ENCODE peak calls at places on chromosome 20, in seven cellular contexts. C is A549, X is HCT116, U is HepG2, R is K562, J is GM12878, H is SK-N-SH. I is an unnamed sample.
A peak's percentile ranks its signal among the peaks of the same experiment; 100 is the strongest.

GRCh38 chr20:11195169-11195568 is 521.4 kb upstream of the JAG1 start:
- DNase-seq in U (no peak), H (no peak), J (no peak), X (no peak), C (no peak), R (no peak), I (no peak)

GRCh38 chr20:50625986-50626677 is 65.2 kb downstream of the RIPOR3 start:
- DNase-seq in H (peak; percentile 64), U (peak; percentile 75), C (peak; percentile 67), R (peak; percentile 72), X (peak; percentile 36), J (no peak), I (peak; percentile 95)

GRCh38 chr20:371755-372542 is 8.6 kb upstream of the TRIB3 start:
- DNase-seq in J (no peak), U (peak; percentile 99), X (peak; percentile 83), H (no peak), R (peak; percentile 79), C (peak; percentile 84), I (no peak)

GRCh38 chr20:50269111-50270033 is 78.7 kb downstream of the CEBPB start:
- DNase-seq in C (no peak), H (no peak), R (no peak), J (no peak), U (no peak), X (no peak), I (no peak)

GRCh38 chr20:35648836-35649235 is 15.9 kb downstream of the CPNE1 start:
- DNase-seq in J (no peak), H (no peak), X (no peak), R (no peak), C (no peak), U (no peak), I (no peak)

GRCh38 chr20:17343631-17344447 is 117.0 kb downstream of the PCSK2 start:
- DNase-seq in C (no peak), X (no peak), R (no peak), H (no peak), J (no peak), U (no peak), I (no peak)

GRCh38 chr20:8709627-8710026 is 359.3 kb upstream of the PLCB4 start:
- DNase-seq in X (no peak), U (no peak), H (no peak), C (no peak), J (no peak), R (no peak), I (no peak)

GRCh38 chr20:59813948-59814834 is 119.2 kb downstream of the SYCP2 start:
- DNase-seq in U (no peak), H (no peak), R (no peak), X (no peak), C (no peak), J (no peak), I (no peak)

GRCh38 chr20:23155141-23155590 is 69.0 kb upstream of the CD93 start:
- DNase-seq in C (no peak), U (no peak), R (no peak), X (no peak), J (no peak), H (no peak), I (no peak)

GRCh38 chr20:1324598-1325172 is 4.3 kb downstream of the SDCBP2 start:
- DNase-seq in J (no peak), X (no peak), H (no peak), U (no peak), C (peak; percentile 64), R (no peak), I (no peak)

GRCh38 chr20:45993197-45993951 is 15.3 kb upstream of the MMP9 start:
- DNase-seq in C (peak; percentile 88), X (peak; percentile 57), J (no peak), R (no peak), U (peak; percentile 56), H (peak; percentile 40), I (peak; percentile 28)

GRCh38 chr20:33858666-33859065 is 47.5 kb downstream of the CHMP4B start:
- DNase-seq in C (no peak), R (no peak), J (no peak), U (no peak), H (no peak), X (no peak), I (no peak)

GRCh38 chr20:50592282-50593004 is 82.3 kb downstream of the PTPN1 start:
- DNase-seq in J (no peak), U (no peak), C (no peak), X (no peak), H (no peak), R (no peak), I (no peak)

GRCh38 chr20:20406306-20406705 is 38.4 kb downstream of the INSM1 start:
- DNase-seq in U (no peak), C (no peak), H (no peak), X (no peak), J (no peak), R (no peak), I (no peak)

GRCh38 chr20:41374568-41374920 is 7.9 kb upstream of the EMILIN3 start:
- DNase-seq in R (no peak), J (no peak), U (no peak), C (no peak), H (no peak), X (no peak), I (no peak)

GRCh38 chr20:8094845-8095244 is 37.2 kb upstream of the PLCB1 start:
- DNase-seq in C (no peak), U (peak; percentile 61), H (no peak), R (no peak), X (no peak), J (no peak), I (no peak)

GRCh38 chr20:32820000-32820697 is 395 bp downstream of the MAPRE1 start:
- DNase-seq in C (peak; percentile 36), H (peak; percentile 93), U (peak; percentile 72), R (peak; percentile 89), J (no peak), X (peak; percentile 15), I (peak; percentile 96)

GRCh38 chr20:59004493-59004762 is 2.6 kb downstream of the CTSZ start:
- DNase-seq in X (no peak), R (no peak), C (no peak), U (no peak), J (no peak), H (no peak), I (no peak)

GRCh38 chr20:34834459-34834893 is 9.0 kb upstream of the NCOA6 start:
- DNase-seq in C (peak; percentile 46), J (no peak), H (peak; percentile 62), U (peak; percentile 47), X (peak; percentile 21), R (peak; percentile 40), I (peak; percentile 53)

GRCh38 chr20:18669241-18670019 is 81.6 kb downstream of the DTD1 start:
- DNase-seq in J (no peak), H (no peak), C (no peak), U (no peak), X (no peak), R (no peak), I (peak; percentile 31)

GRCh38 chr20:17680128-17680835 is 1.8 kb downstream of the RRBP1 start:
- DNase-seq in J (no peak), X (no peak), C (peak; percentile 78), U (peak; percentile 80), H (no peak), R (peak; percentile 27), I (peak; percentile 44)

GRCh38 chr20:58878399-58878798 is 25.9 kb downstream of the GNAS start:
- DNase-seq in H (peak; percentile 64), R (no peak), U (no peak), J (no peak), C (no peak), X (no peak), I (no peak)

GRCh38 chr20:2387580-2387979 is 6.9 kb downstream of the TGM6 start:
- DNase-seq in H (no peak), C (no peak), R (no peak), X (no peak), U (no peak), J (no peak), I (no peak)
- H3K4me2 ChIP-seq in H (no peak overlapping the region), C (no peak overlapping the region), R (no peak overlapping the region), X (peak overlapping the region; percentile 54), U (no peak overlapping the region), J (no peak overlapping the region), I (no peak overlapping the region)

GRCh38 chr20:31517373-31517772 is 3.1 kb downstream of the HM13 start:
- DNase-seq in J (no peak), U (peak; percentile 91), R (peak; percentile 32), H (peak; percentile 57), C (peak; percentile 69), X (peak; percentile 41), I (peak; percentile 89)
- TF ChIP-seq REST in J (no peak), U (no peak), R (no peak), H (no peak), C (no peak), X (no peak), I (no peak)

GRCh38 chr20:53078761-53079482 is 106.8 kb downstream of the TSHZ2 start:
- DNase-seq in X (no peak), U (peak; percentile 31), H (no peak), R (no peak), C (no peak), J (no peak), I (no peak)
- H3K4me2 ChIP-seq in X (no peak overlapping the region), U (no peak overlapping the region), H (no peak overlapping the region), R (no peak overlapping the region), C (no peak overlapping the region), J (no peak overlapping the region), I (no peak overlapping the region)

DNA sequence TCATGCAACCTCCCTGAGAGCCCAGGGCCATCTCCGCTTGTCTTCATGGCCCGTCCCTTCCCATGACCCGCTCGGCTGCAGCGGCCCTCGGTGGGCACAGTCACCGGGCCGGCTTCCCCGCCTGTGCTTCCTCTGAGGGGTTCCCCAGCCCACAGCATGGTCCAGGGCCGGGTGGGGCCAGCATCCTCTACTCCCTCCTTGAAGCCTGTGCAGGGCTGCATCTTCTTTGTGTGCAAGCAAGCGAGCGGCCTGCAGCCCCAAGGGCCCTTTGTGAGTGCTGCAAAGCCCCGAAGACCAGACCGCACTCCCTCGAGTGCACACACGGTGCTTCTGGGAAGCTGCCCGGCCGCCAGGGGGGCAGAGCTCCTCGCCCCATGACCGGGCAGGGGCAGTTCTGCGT is 265.8 kb downstream of the TAF4 start:
- DNase-seq in J (no peak), X (no peak), C (no peak), H (no peak), R (no peak), U (no peak), I (no peak)
- TF ChIP-seq REST in J (no peak), X (no peak), C (no peak), H (no peak), R (no peak), U (no peak), I (no peak)

GRCh38 chr20:38024496-38024895 is 8.8 kb downstream of the TTI1 start:
- DNase-seq in R (no peak), J (no peak), C (no peak), H (no peak), U (no peak), X (no peak), I (no peak)
- H3K4me2 ChIP-seq in R (no peak overlapping the region), J (no peak overlapping the region), C (peak overlapping the region; percentile 50), H (no peak overlapping the region), U (no peak overlapping the region), X (no peak overlapping the region), I (no peak overlapping the region)

DNA sequence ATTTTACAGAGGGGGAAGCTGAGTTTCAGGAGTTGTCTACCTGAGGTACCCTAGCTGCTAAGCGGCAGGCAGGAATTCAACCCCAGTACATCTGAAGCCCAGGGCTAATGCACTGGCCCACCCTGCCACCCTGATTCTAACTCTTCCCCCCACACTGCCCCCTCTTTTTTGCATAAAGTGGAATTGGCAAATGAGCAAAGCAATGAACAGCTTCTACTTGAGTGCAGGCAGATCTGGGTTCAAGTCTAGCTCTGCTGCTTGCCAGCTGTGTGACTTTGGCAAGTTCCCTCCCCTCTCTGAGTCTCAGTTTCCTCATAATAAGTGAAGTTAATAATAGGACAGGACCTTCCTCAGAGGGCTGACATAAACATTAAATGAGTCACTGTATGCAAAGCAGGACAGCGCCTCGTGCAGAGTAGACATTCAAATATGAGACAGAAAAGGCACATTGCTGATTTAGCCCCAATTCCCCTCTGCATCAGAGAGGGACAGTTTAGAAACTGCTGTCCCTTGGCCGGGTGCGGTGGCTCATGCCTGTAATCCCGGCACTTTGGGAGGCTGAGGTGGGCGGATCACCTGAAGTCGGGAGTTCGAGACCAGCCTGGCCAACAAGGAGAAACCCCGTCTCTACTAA is 4.7 kb downstream of the ADA start:
- DNase-seq in U (no peak), J (peak; percentile 90), X (no peak), H (no peak), C (no peak), R (peak; percentile 5), I (no peak)
- TF ChIP-seq REST in U (no peak), J (no peak), X (no peak), H (no peak), C (no peak), R (no peak), I (no peak)

I was measured in GM23338.